ENCODE peak calls at places on chromosome 21, in eight cellular contexts. B, S, T, E, U, L, D and X are unnamed samples.

GRCh38 chr21:40421121-40421520 is 425.8 kb downstream of the DSCAM start:
- DNase-seq in D (no peak), U (peak; percentile 13), T (no peak), S (no peak), L (no peak), E (no peak), B (no peak), X (peak; percentile 95)

GRCh38 chr21:37460196-37460595 is 93.6 kb downstream of the DYRK1A start:
- DNase-seq in E (no peak), T (peak; percentile 84), U (no peak), L (no peak), B (no peak), S (no peak), D (no peak), X (no peak)

GRCh38 chr21:41156128-41156527 is 11.8 kb upstream of the BACE2 start:
- DNase-seq in L (no peak), S (no peak), B (no peak), U (no peak), D (no peak), T (no peak), E (no peak), X (no peak)

GRCh38 chr21:39187141-39187540 is 3.9 kb upstream of the PSMG1 start:
- DNase-seq in B (no peak), U (no peak), S (no peak), D (no peak), L (no peak), T (no peak), E (no peak), X (no peak)

GRCh38 chr21:34835526-34835925 is 166.7 kb downstream of the CLIC6 start:
- DNase-seq in E (peak; percentile 31), L (no peak), S (no peak), T (peak; percentile 67), U (no peak), D (peak; percentile 56), B (no peak), X (no peak)

GRCh38 chr21:15159382-15160020 is 94.7 kb upstream of the NRIP1 start:
- DNase-seq in T (no peak), D (no peak), B (no peak), L (no peak), U (no peak), E (no peak), S (no peak), X (no peak)

GRCh38 chr21:27550258-27550657 is 583.4 kb upstream of the ADAMTS5 start:
- DNase-seq in U (no peak), E (no peak), D (no peak), L (no peak), B (no peak), T (no peak), S (no peak), X (no peak)

GRCh38 chr21:34907783-34908423 is 141.2 kb downstream of the RUNX1 start:
- DNase-seq in T (no peak), U (no peak), B (no peak), E (no peak), S (no peak), D (no peak), L (no peak), X (no peak)

GRCh38 chr21:31218830-31219608 is 125.0 kb downstream of the TIAM1 start:
- DNase-seq in S (peak; percentile 46), T (no peak), B (no peak), E (peak; percentile 77), U (peak; percentile 51), D (peak; percentile 23), L (no peak), X (peak; percentile 89)

GRCh38 chr21:42189860-42190491 is 29.0 kb upstream of the ABCG1 start:
- DNase-seq in L (no peak), S (peak; percentile 19), U (no peak), B (no peak), T (no peak), E (no peak), D (no peak), X (no peak)

GRCh38 chr21:42188663-42189062 is 30.3 kb upstream of the ABCG1 start:
- DNase-seq in T (no peak), L (no peak), U (no peak), E (no peak), B (no peak), S (no peak), D (no peak), X (no peak)

GRCh38 chr21:42186591-42186990 is 32.3 kb upstream of the ABCG1 start:
- DNase-seq in E (no peak), S (no peak), D (no peak), U (no peak), T (no peak), L (no peak), B (no peak), X (no peak)

GRCh38 chr21:42190492-42190875 is 28.5 kb upstream of the ABCG1 start:
- DNase-seq in D (no peak), T (no peak), L (no peak), E (no peak), S (no peak), U (no peak), B (no peak), X (no peak)

GRCh38 chr21:42187976-42188653 is 30.8 kb upstream of the ABCG1 start:
- DNase-seq in T (no peak), S (no peak), E (no peak), B (no peak), U (no peak), D (peak; percentile 48), L (no peak), X (no peak)
- H3K27ac ChIP-seq in T (no peak overlapping the region), S (no peak overlapping the region), E (peak overlapping the region; percentile 51), B (peak overlapping the region; percentile 37), U (no peak overlapping the region), D (peak overlapping the region; percentile 75), L (peak overlapping the region; percentile 80), X (no peak overlapping the region)

DNA sequence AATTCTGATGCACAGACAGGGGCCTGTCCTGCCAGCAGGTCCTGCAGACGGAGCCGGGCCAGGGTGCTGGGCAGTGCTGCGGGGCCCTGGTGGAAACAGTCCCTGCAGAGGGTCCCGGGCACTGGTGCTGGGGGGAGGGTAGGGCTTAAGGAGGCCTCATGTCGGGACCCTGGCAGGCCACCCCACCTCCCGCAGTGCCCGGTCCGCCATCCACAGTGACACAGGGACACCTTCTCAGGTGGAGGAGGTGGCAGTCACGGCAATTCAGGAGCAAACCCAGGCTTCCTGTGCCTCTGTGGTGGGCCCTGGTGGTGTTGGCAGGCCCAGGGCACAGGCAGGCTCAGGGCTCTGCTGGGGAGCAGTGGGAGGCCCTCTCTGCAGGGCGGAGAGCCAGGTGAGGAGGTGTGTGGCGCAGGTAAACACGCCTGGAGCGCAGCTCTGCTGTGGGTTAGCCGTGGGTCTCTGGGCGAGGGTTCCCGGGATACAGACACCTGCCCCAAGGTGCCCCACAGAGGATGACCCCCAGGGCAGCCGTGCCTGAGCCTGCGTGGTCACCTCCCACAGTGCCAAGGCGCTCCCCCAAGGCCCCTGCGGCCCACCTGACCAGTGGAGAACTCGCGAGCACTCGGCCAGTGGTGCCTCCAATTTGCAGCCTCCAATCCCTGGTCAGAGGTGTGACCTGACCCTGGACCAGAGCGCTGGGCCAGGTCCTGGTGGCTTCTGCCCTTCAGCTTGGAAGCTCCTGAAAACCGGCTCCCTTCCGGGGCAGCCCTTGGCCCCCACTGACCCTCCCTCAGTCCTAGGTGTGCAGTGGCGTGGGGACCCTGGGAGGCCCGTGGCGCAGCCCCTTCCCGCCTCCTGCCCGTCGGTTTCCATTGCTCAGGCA is 19.2 kb downstream of the COL18A1 start:
- DNase-seq in S (no peak), T (no peak), E (peak; percentile 15), D (no peak), B (no peak), U (no peak), L (no peak), X (no peak)
- H3K27ac ChIP-seq in S (no peak overlapping the region), T (no peak overlapping the region), E (no peak overlapping the region), D (no peak overlapping the region), B (peak overlapping the region; percentile 74), U (no peak overlapping the region), L (no peak overlapping the region), X (no peak overlapping the region)

GRCh38 chr21:25897383-25897782 is 162.6 kb downstream of the GABPA start:
- DNase-seq in U (no peak), T (no peak), L (no peak), D (no peak), S (no peak), E (no peak), B (no peak), X (no peak)

GRCh38 chr21:25901580-25901979 is 166.8 kb downstream of the GABPA start:
- DNase-seq in S (no peak), T (no peak), B (no peak), U (no peak), E (no peak), L (no peak), D (peak; percentile 47), X (no peak)

GRCh38 chr21:25895565-25896205 is 160.9 kb downstream of the GABPA start:
- DNase-seq in B (no peak), U (peak; percentile 48), L (no peak), E (no peak), T (peak; percentile 66), S (no peak), D (no peak), X (no peak)

GRCh38 chr21:25898671-25899070 is 163.9 kb downstream of the GABPA start:
- DNase-seq in E (no peak), D (no peak), T (no peak), L (no peak), B (no peak), U (no peak), S (no peak), X (no peak)

DNA sequence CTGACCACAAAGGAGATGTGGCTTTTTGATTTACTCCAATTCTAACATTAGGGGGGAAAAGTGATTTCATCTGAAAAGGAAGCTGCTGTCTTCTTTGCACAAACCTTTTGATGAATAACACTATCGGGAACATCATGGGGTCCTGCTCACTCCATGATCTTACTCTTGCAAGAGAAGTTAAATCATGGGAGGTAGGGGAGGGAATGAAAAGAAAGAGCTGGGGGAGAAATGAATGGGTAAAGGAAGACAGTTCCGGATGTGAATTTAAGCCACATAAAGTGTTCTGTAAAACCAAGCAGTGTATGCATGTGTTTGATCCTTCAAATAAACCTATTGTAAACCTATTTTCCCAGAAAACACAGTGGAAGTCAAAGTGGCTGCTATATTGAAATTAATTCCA is 161.9 kb downstream of the GABPA start:
- DNase-seq in T (no peak), U (no peak), S (no peak), B (no peak), L (no peak), D (no peak), E (no peak), X (no peak)
- H3K27ac ChIP-seq in T (peak overlapping the region; percentile 20), U (peak overlapping the region; percentile 45), S (no peak overlapping the region), B (no peak overlapping the region), L (no peak overlapping the region), D (no peak overlapping the region), E (no peak overlapping the region), X (no peak overlapping the region)

GRCh38 chr21:28936721-28937120 is 56.0 kb downstream of the LTN1 start:
- DNase-seq in B (no peak), D (no peak), L (no peak), S (no peak), T (no peak), U (no peak), E (no peak), X (no peak)

GRCh38 chr21:28938726-28939125 is 54.0 kb downstream of the LTN1 start:
- DNase-seq in E (no peak), U (no peak), S (no peak), D (no peak), T (no peak), L (no peak), B (no peak), X (no peak)

GRCh38 chr21:28937737-28938136 is 54.9 kb downstream of the LTN1 start:
- DNase-seq in T (no peak), D (no peak), B (no peak), S (no peak), L (no peak), E (no peak), U (no peak), X (no peak)

GRCh38 chr21:28932717-28933116 is 60.0 kb downstream of the LTN1 start:
- DNase-seq in E (no peak), B (no peak), L (no peak), D (no peak), S (no peak), T (no peak), U (no peak), X (no peak)

GRCh38 chr21:28936036-28936435 is 56.6 kb downstream of the LTN1 start:
- DNase-seq in T (no peak), B (no peak), L (no peak), D (no peak), S (no peak), E (no peak), U (no peak), X (no peak)
- H3K27ac ChIP-seq in T (no peak overlapping the region), B (no peak overlapping the region), L (no peak overlapping the region), D (no peak overlapping the region), S (no peak overlapping the region), E (no peak overlapping the region), U (no peak overlapping the region), X (no peak overlapping the region)